ENCODE peak calls at places on chromosomes 11 and 22, in six cellular contexts. M is substantia nigra; O is stimulated activated CD4-positive, alpha-beta T cell treated with anti-CD3 and anti-CD28 coated beads, Interleukin-4, amount 100 ng/mL, for 1 hour; W is amniotic stem cell; R is EH; J is epithelial cell of proximal tubule. E is an unnamed sample.

GRCh38 chr11:124415356-124415923 is 9.2 kb downstream of the OR8B4 start:
- DNase-seq in O (no peak), W (peak), R (peak), J (peak), M (no peak), E (peak)

GRCh38 chr11:62193954-62194353 is 3.9 kb downstream of the SCGB1D1 start:
- DNase-seq in O (no peak), R (peak), J (no peak), W (no peak), M (no peak), E (no peak)

GRCh38 chr11:107538239-107538638 is 27.3 kb downstream of the ALKBH8 start:
- DNase-seq in W (no peak), J (no peak), M (no peak), R (no peak), O (no peak), E (no peak)

GRCh38 chr22:30286813-30287625 is 2.3 kb downstream of the CASTOR1 start:
- DNase-seq in J (no peak), M (peak), O (peak), R (peak), W (no peak), E (peak)

GRCh38 chr11:2530855-2531200 is 86.0 kb downstream of the KCNQ1 start:
- DNase-seq in O (no peak), M (no peak), W (no peak), J (no peak), R (no peak), E (no peak)

GRCh38 chr22:36853407-36854099 is 7.3 kb upstream of the NCF4 start:
- DNase-seq in J (no peak), M (peak), R (peak), O (peak), W (no peak), E (peak)

GRCh38 chr11:35373284-35373933 is 45.9 kb downstream of the SLC1A2 start:
- DNase-seq in M (no peak), J (peak), R (no peak), W (no peak), O (no peak), E (peak)

GRCh38 chr11:3120071-3120792 is 44.9 kb downstream of the OSBPL5 start:
- DNase-seq in J (no peak), M (no peak), O (no peak), R (no peak), W (no peak), E (no peak)

GRCh38 chr22:40387758-40388157 is 17.4 kb downstream of the SGSM3 start:
- DNase-seq in M (no peak), W (no peak), J (no peak), O (no peak), R (no peak), E (no peak)

GRCh38 chr11:111913997-111914396 is 1.5 kb downstream of the HSPB2 start:
- DNase-seq in M (peak), W (peak), O (no peak), R (peak), J (no peak), E (peak)